ENCODE peak calls at places on chromosomes 1 and 21, in four cellular contexts. Y, N, G and B are unnamed samples.

GRCh38 chr1:84763912-84764675 is 73.8 kb upstream of the SSX2IP start:
- DNase-seq in G (no peak), N (no peak), Y (no peak), B (no peak)

GRCh38 chr1:38815903-38816627 is 43.5 kb downstream of the RRAGC start:
- DNase-seq in N (no peak), G (no peak), Y (no peak), B (no peak)

GRCh38 chr21:26057488-26058170 is 112.9 kb downstream of the APP start:
- DNase-seq in G (no peak), N (no peak), Y (no peak), B (no peak)

GRCh38 chr1:182185822-182186756 is 124.6 kb upstream of the ZNF648 start:
- DNase-seq in N (peak), G (no peak), Y (peak), B (no peak)

GRCh38 chr1:22509815-22510214 is 53.5 kb upstream of the EPHA8 start:
- DNase-seq in N (no peak), Y (no peak), G (no peak), B (no peak)

GRCh38 chr1:66294692-66295384 is 239.1 kb upstream of the SGIP1 start:
- DNase-seq in N (peak), G (no peak), Y (peak), B (peak)

GRCh38 chr1:246875041-246876026 is 56.4 kb downstream of the AHCTF1 start:
- DNase-seq in N (no peak), G (no peak), Y (no peak), B (peak)

GRCh38 chr1:63703661-63704060 is 70.2 kb upstream of the ROR1 start:
- DNase-seq in N (no peak), Y (no peak), G (no peak), B (no peak)

GRCh38 chr1:197614916-197615692 is 160.2 kb downstream of the DENND1B start:
- DNase-seq in N (peak), G (no peak), Y (no peak), B (peak)

GRCh38 chr1:4044967-4045366 is 144.9 kb upstream of the C1orf174 start:
- DNase-seq in G (no peak), N (no peak), Y (no peak), B (no peak)

GRCh38 chr1:54052470-54052933 is 502 bp downstream of the TMEM59 start:
- DNase-seq in G (peak), Y (peak), N (no peak), B (no peak)

GRCh38 chr1:151067185-151067584 is 3.4 kb upstream of the GABPB2 start:
- DNase-seq in G (peak), Y (no peak), N (no peak), B (no peak)

GRCh38 chr1:58149266-58149812 is 397.2 kb downstream of the OMA1 start:
- DNase-seq in G (no peak), N (no peak), Y (no peak), B (no peak)

GRCh38 chr1:114081145-114082046 is 72.3 kb downstream of the SYT6 start:
- DNase-seq in G (no peak), N (no peak), Y (no peak), B (no peak)

GRCh38 chr1:172431721-172432192 is 11.3 kb downstream of the C1orf105 start:
- DNase-seq in Y (no peak), N (no peak), G (no peak), B (no peak)

GRCh38 chr1:9161963-9162362 is 33.1 kb upstream of the GPR157 start:
- DNase-seq in N (no peak), Y (no peak), G (no peak), B (no peak)

GRCh38 chr1:160471253-160471652 is 51.8 kb downstream of the SLAMF6 start:
- DNase-seq in N (no peak), Y (no peak), G (no peak), B (no peak)

GRCh38 chr1:40153073-40153770 is 8.0 kb upstream of the RLF start:
- DNase-seq in G (no peak), Y (no peak), N (peak), B (peak)

GRCh38 chr1:55623339-55623738 is 408.2 kb upstream of the USP24 start:
- DNase-seq in Y (no peak), G (no peak), N (no peak), B (peak)

GRCh38 chr1:202016717-202017384 is 6.5 kb downstream of the ELF3 start:
- DNase-seq in G (no peak), Y (no peak), N (no peak), B (no peak)

GRCh38 chr1:198919667-198920398 is 281.0 kb downstream of the PTPRC start:
- DNase-seq in N (no peak), G (no peak), Y (no peak), B (peak)

GRCh38 chr1:6279066-6279465 is 18.2 kb upstream of the GPR153 start:
- DNase-seq in Y (no peak), G (no peak), N (no peak), B (no peak)

GRCh38 chr1:35886606-35887431 is 3.8 kb downstream of the AGO1 start:
- DNase-seq in G (no peak), N (no peak), Y (no peak), B (peak)

GRCh38 chr1:15603050-15603965 is 13.9 kb upstream of the DDI2 start:
- DNase-seq in N (peak), G (peak), Y (peak), B (peak)

GRCh38 chr1:22454476-22455056 is 2.9 kb downstream of the ZBTB40 start:
- DNase-seq in Y (no peak), G (no peak), N (no peak), B (no peak)

GRCh38 chr1:210689741-210690635 is 361.3 kb downstream of the HHAT start:
- DNase-seq in N (no peak), G (no peak), Y (no peak), B (no peak)

GRCh38 chr1:159817276-159818041 is 9.2 kb upstream of the SLAMF8 start:
- DNase-seq in N (no peak), Y (no peak), G (no peak), B (no peak)

GRCh38 chr1:229781453-229781852 is 155.4 kb downstream of the URB2 start:
- DNase-seq in G (no peak), N (no peak), Y (no peak), B (no peak)

GRCh38 chr1:50620680-50621329 is 197.6 kb upstream of the DMRTA2 start:
- DNase-seq in N (peak), Y (no peak), G (no peak), B (peak)

GRCh38 chr1:12591267-12591938 is 26.6 kb downstream of the DHRS3 start:
- DNase-seq in G (no peak), N (no peak), Y (no peak), B (no peak)

GRCh38 chr1:68542586-68542985 is 45.7 kb upstream of the DEPDC1 start:
- DNase-seq in G (no peak), N (no peak), Y (no peak), B (peak)

GRCh38 chr21:15686506-15686905 is 43.3 kb upstream of the USP25 start:
- DNase-seq in N (no peak), G (no peak), Y (no peak), B (no peak)

GRCh38 chr1:15409400-15410222 is at the start of gene EFHD2:
- DNase-seq in Y (peak), G (peak), N (no peak), B (peak)

GRCh38 chr1:233725423-233725822 is 111.5 kb downstream of the KCNK1 start:
- DNase-seq in G (no peak), Y (no peak), N (no peak), B (no peak)

GRCh38 chr1:239786464-239786863 is 305.2 kb upstream of the FMN2 start:
- DNase-seq in N (no peak), Y (no peak), G (no peak), B (no peak)

GRCh38 chr1:18299441-18300338 is 181.0 kb upstream of the KLHDC7A start:
- DNase-seq in N (no peak), G (no peak), Y (peak), B (peak)

GRCh38 chr1:89527256-89527655 is 2.6 kb downstream of the LRRC8B start:
- DNase-seq in G (no peak), N (no peak), Y (no peak), B (no peak)

GRCh38 chr1:248810727-248811513 is 14.8 kb downstream of the SH3BP5L start:
- DNase-seq in N (no peak), G (no peak), Y (no peak), B (no peak)

GRCh38 chr1:90795396-90795795 is 78.3 kb upstream of the BARHL2 start:
- DNase-seq in N (no peak), G (no peak), Y (no peak), B (no peak)

GRCh38 chr21:18382141-18382540 is 21.4 kb downstream of the TMPRSS15 start:
- DNase-seq in Y (no peak), G (no peak), N (no peak), B (no peak)